ENCODE peak calls at places on chromosome 5, in seven cellular contexts. One of them, this sample, is unnamed.

GRCh38 chr5:38994329-38994927 is 79.8 kb downstream of the RICTOR start:
- DNase-seq in HCT116: peak
- DNase-seq in HepG2: peak
- DNase-seq in H1: no peak
- DNase-seq in K562: peak
- DNase-seq in GM12878: no peak
- DNase-seq in WTC11: peak
- DNase-seq in this sample: peak

GRCh38 chr5:10607666-10608442 is 44.0 kb downstream of the ANKRD33B start:
- DNase-seq in K562: peak
- DNase-seq in HCT116: no peak
- DNase-seq in WTC11: no peak
- DNase-seq in H1: no peak
- DNase-seq in HepG2: no peak
- DNase-seq in GM12878: peak
- DNase-seq in this sample: no peak

GRCh38 chr5:65809817-65810531 is 88.0 kb downstream of the NLN start:
- DNase-seq in HCT116: no peak
- DNase-seq in WTC11: no peak
- DNase-seq in H1: no peak
- DNase-seq in HepG2: no peak
- DNase-seq in GM12878: no peak
- DNase-seq in K562: no peak
- DNase-seq in this sample: no peak

GRCh38 chr5:132808866-132809265 is 4.2 kb upstream of the SOWAHA start:
- DNase-seq in K562: no peak
- DNase-seq in GM12878: no peak
- DNase-seq in H1: no peak
- DNase-seq in HepG2: no peak
- DNase-seq in HCT116: no peak
- DNase-seq in WTC11: no peak
- DNase-seq in this sample: no peak

GRCh38 chr5:135846311-135846710 is 11.8 kb downstream of the SLC25A48 start:
- DNase-seq in H1: no peak
- DNase-seq in WTC11: no peak
- DNase-seq in HCT116: no peak
- DNase-seq in HepG2: no peak
- DNase-seq in K562: no peak
- DNase-seq in GM12878: no peak
- DNase-seq in this sample: no peak

GRCh38 chr5:157352756-157353340 is 86.9 kb downstream of the CYFIP2 start:
- DNase-seq in K562: no peak
- DNase-seq in WTC11: no peak
- DNase-seq in H1: no peak
- DNase-seq in HCT116: no peak
- DNase-seq in GM12878: no peak
- DNase-seq in HepG2: no peak
- DNase-seq in this sample: no peak

GRCh38 chr5:6455571-6456200 is 7.0 kb downstream of the UBE2QL1 start:
- DNase-seq in HCT116: no peak
- DNase-seq in H1: no peak
- DNase-seq in GM12878: no peak
- DNase-seq in WTC11: no peak
- DNase-seq in K562: no peak
- DNase-seq in HepG2: no peak
- DNase-seq in this sample: no peak

GRCh38 chr5:107949688-107950341 is 279.1 kb upstream of the EFNA5 start:
- DNase-seq in H1: no peak
- DNase-seq in K562: no peak
- DNase-seq in WTC11: no peak
- DNase-seq in GM12878: no peak
- DNase-seq in HepG2: no peak
- DNase-seq in HCT116: no peak
- DNase-seq in this sample: no peak

GRCh38 chr5:93929146-93929545 is 187.7 kb upstream of the POU5F2 start:
- DNase-seq in H1: no peak
- DNase-seq in HepG2: no peak
- DNase-seq in K562: no peak
- DNase-seq in HCT116: no peak
- DNase-seq in WTC11: no peak
- DNase-seq in GM12878: no peak
- DNase-seq in this sample: no peak

GRCh38 chr5:151078490-151079262 is 2.2 kb downstream of the TNIP1 start:
- DNase-seq in K562: no peak
- DNase-seq in H1: no peak
- DNase-seq in HCT116: no peak
- DNase-seq in WTC11: no peak
- DNase-seq in GM12878: no peak
- DNase-seq in HepG2: no peak
- DNase-seq in this sample: no peak

GRCh38 chr5:82364497-82364896 is 86.3 kb upstream of the RPS23 start:
- DNase-seq in H1: no peak
- DNase-seq in K562: no peak
- DNase-seq in GM12878: no peak
- DNase-seq in WTC11: no peak
- DNase-seq in HCT116: no peak
- DNase-seq in HepG2: no peak
- DNase-seq in this sample: peak

GRCh38 chr5:152412129-152412528 is 7.0 kb upstream of the NMUR2 start:
- DNase-seq in WTC11: no peak
- DNase-seq in H1: no peak
- DNase-seq in HepG2: no peak
- DNase-seq in K562: no peak
- DNase-seq in GM12878: no peak
- DNase-seq in HCT116: no peak
- DNase-seq in this sample: no peak

GRCh38 chr5:136169218-136169617 is 23.7 kb downstream of the SMIM32 start:
- DNase-seq in K562: no peak
- DNase-seq in H1: no peak
- DNase-seq in HepG2: no peak
- DNase-seq in WTC11: no peak
- DNase-seq in GM12878: no peak
- DNase-seq in HCT116: no peak
- DNase-seq in this sample: no peak

GRCh38 chr5:98902733-98903132 is 26.1 kb downstream of the CHD1 start:
- DNase-seq in K562: no peak
- DNase-seq in HCT116: no peak
- DNase-seq in HepG2: no peak
- DNase-seq in WTC11: no peak
- DNase-seq in H1: no peak
- DNase-seq in GM12878: no peak
- DNase-seq in this sample: no peak

GRCh38 chr5:71719092-71719964 is at the start of gene CARTPT:
- DNase-seq in K562: no peak
- DNase-seq in HepG2: no peak
- DNase-seq in HCT116: no peak
- DNase-seq in GM12878: no peak
- DNase-seq in H1: peak
- DNase-seq in WTC11: peak
- DNase-seq in this sample: no peak

GRCh38 chr5:157566902-157567489 is 8.6 kb downstream of the ADAM19 start:
- DNase-seq in WTC11: no peak
- DNase-seq in HCT116: no peak
- DNase-seq in GM12878: no peak
- DNase-seq in H1: no peak
- DNase-seq in HepG2: no peak
- DNase-seq in K562: no peak
- DNase-seq in this sample: no peak

GRCh38 chr5:137954131-137954879 is 65.0 kb downstream of the PKD2L2 start:
- DNase-seq in HCT116: no peak
- DNase-seq in H1: no peak
- DNase-seq in GM12878: no peak
- DNase-seq in K562: no peak
- DNase-seq in WTC11: no peak
- DNase-seq in HepG2: no peak
- DNase-seq in this sample: no peak
- TF ChIP-seq SP1 in HCT116: no peak
- TF ChIP-seq SP1 in H1: no peak
- TF ChIP-seq SP1 in GM12878: no peak
- TF ChIP-seq SP1 in K562: no peak
- TF ChIP-seq SP1 in WTC11: no peak
- TF ChIP-seq SP1 in HepG2: no peak
- TF ChIP-seq SP1 in this sample: no peak

GRCh38 chr5:172162348-172162747 is 25.7 kb downstream of the STK10 start:
- DNase-seq in HepG2: peak
- DNase-seq in HCT116: no peak
- DNase-seq in WTC11: no peak
- DNase-seq in K562: no peak
- DNase-seq in H1: no peak
- DNase-seq in GM12878: no peak
- DNase-seq in this sample: no peak
- TF ChIP-seq SP1 in HepG2: no peak
- TF ChIP-seq SP1 in HCT116: no peak
- TF ChIP-seq SP1 in WTC11: no peak
- TF ChIP-seq SP1 in K562: no peak
- TF ChIP-seq SP1 in H1: no peak
- TF ChIP-seq SP1 in GM12878: no peak
- TF ChIP-seq SP1 in this sample: no peak

DNA sequence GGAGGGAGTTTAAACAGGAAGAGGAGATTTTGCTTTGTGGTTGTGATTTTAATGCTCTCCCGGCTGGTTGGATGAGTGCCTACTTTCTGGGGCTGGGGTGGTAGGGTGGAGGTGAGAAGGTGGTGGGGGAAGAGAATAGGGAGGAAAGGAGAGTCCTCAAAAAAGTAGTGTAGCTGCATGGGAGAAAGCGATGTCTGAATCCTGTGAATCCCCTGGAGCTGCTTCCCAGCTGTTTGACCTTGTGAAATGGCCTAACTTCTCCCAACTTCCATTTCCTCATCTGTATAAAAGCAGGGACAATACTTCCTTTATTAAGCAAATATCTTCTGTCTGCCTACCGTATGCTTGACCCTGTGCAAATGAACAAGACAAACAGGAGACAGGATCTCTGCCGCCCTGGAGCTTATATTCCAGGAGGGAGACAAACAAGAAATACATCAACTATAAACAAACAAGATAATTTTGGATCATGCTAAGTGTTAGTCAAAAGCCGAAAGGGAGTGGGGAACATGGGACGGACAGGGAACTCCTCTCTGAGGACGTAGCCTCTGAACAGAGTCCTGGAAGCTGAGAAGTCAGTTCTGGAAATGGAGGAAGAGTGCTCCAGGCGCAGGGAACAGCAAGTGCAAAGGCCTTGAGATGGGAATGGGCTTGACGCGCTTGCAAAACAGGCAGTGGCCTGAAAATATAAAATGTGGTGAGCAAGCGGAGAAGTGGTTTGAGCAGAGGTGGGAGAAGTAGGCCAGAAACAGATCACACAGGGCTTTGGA is 103.5 kb downstream of the SPRY4 start:
- DNase-seq in K562: no peak
- DNase-seq in H1: no peak
- DNase-seq in WTC11: no peak
- DNase-seq in HCT116: no peak
- DNase-seq in GM12878: no peak
- DNase-seq in HepG2: peak
- DNase-seq in this sample: no peak
- TF ChIP-seq SP1 in K562: no peak
- TF ChIP-seq SP1 in H1: no peak
- TF ChIP-seq SP1 in WTC11: no peak
- TF ChIP-seq SP1 in HCT116: no peak
- TF ChIP-seq SP1 in GM12878: no peak
- TF ChIP-seq SP1 in HepG2: no peak
- TF ChIP-seq SP1 in this sample: no peak

DNA sequence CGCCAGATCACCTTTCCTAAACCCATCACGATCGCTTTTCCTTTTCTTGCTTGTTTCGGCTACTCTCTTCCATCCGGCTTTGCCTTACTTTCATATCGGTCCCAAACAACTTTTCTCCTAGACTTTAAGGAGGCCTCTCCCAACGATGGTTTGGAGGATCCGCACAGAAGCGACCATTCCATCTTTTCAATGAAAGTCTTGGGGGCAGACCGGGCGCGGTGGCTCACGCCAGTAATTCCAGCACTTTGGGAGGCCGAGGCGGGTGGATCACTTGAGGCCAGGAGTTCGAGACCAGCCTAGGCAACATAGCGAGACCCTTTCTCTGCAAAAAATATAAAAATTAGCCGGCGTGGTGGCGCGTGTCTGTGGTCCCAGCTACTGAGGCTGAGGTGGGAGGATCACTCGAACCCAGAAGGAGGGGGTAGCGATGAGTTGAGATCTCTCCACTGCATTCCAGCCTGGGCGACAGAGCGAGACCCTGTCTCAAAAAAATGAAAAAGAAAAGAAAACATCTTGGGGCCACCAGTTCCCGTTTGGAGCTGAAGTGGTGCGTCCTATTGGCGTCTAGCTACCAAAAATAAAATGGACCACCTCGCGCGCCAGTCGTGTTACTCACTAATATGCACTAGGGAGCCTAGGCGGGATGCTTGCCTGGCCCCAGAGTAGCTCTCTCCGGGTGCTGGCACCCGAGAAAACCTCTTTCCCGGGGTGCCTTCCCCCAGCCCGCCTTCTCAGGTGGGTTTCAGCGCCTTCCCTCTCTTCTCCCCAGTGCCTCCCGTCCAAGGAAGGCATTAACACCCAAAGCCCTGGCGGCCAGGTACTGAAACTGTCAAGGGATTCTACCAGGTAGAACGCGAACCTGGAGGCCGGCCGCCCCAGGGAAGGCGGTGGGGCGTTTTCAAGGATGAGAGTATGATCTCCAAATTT is 800 bp upstream of the AP3B1 start:
- DNase-seq in H1: peak
- DNase-seq in HCT116: peak
- DNase-seq in HepG2: peak
- DNase-seq in WTC11: peak
- DNase-seq in K562: peak
- DNase-seq in GM12878: no peak
- DNase-seq in this sample: peak
- TF ChIP-seq SP1 in H1: peak
- TF ChIP-seq SP1 in HCT116: no peak
- TF ChIP-seq SP1 in HepG2: no peak
- TF ChIP-seq SP1 in WTC11: no peak
- TF ChIP-seq SP1 in K562: no peak
- TF ChIP-seq SP1 in GM12878: no peak
- TF ChIP-seq SP1 in this sample: no peak